ENCODE peak calls at places on chromosomes 5 and 9, in eight cellular contexts. One of them, this sample, is unnamed.
A peak's percentile ranks its signal among the peaks of the same experiment; 100 is the strongest.

GRCh38 chr9:127943746-127944145 is 6.1 kb upstream of the DPM2 start:
- DNase-seq in activated B cell treated with CpG ODN at 0.5 μM for 24 hours: peak; percentile 71
- DNase-seq in fibroblast of lung: peak; percentile 73
- DNase-seq in pancreas: peak; percentile 77
- DNase-seq in colonic mucosa: peak; percentile 90
- DNase-seq in Caco-2: peak; percentile 82
- DNase-seq in mucosa of descending colon: peak; percentile 89
- DNase-seq in neural crest cell: peak; percentile 79
- DNase-seq in this sample: peak; percentile 85

GRCh38 chr5:128869970-128870747 is 95.1 kb upstream of the SLC27A6 start:
- DNase-seq in mucosa of descending colon: no peak
- DNase-seq in fibroblast of lung: no peak
- DNase-seq in Caco-2: no peak
- DNase-seq in activated B cell treated with CpG ODN at 0.5 μM for 24 hours: no peak
- DNase-seq in colonic mucosa: no peak
- DNase-seq in neural crest cell: no peak
- DNase-seq in pancreas: no peak
- DNase-seq in this sample: no peak

GRCh38 chr5:7436521-7436920 is 40.6 kb downstream of the ADCY2 start:
- DNase-seq in colonic mucosa: no peak
- DNase-seq in fibroblast of lung: no peak
- DNase-seq in neural crest cell: no peak
- DNase-seq in mucosa of descending colon: no peak
- DNase-seq in activated B cell treated with CpG ODN at 0.5 μM for 24 hours: no peak
- DNase-seq in Caco-2: peak; percentile 14
- DNase-seq in pancreas: no peak
- DNase-seq in this sample: no peak

GRCh38 chr9:96126321-96126881 is 175.6 kb downstream of the HSD17B3 start:
- DNase-seq in colonic mucosa: peak; percentile 28
- DNase-seq in activated B cell treated with CpG ODN at 0.5 μM for 24 hours: no peak
- DNase-seq in fibroblast of lung: peak; percentile 81
- DNase-seq in mucosa of descending colon: no peak
- DNase-seq in pancreas: no peak
- DNase-seq in Caco-2: no peak
- DNase-seq in neural crest cell: no peak
- DNase-seq in this sample: no peak

GRCh38 chr9:35258665-35259474 is 97.1 kb downstream of the UNC13B start:
- DNase-seq in Caco-2: peak; percentile 68
- DNase-seq in mucosa of descending colon: peak; percentile 77
- DNase-seq in colonic mucosa: peak; percentile 78
- DNase-seq in neural crest cell: peak; percentile 51
- DNase-seq in fibroblast of lung: peak; percentile 82
- DNase-seq in pancreas: peak; percentile 66
- DNase-seq in activated B cell treated with CpG ODN at 0.5 μM for 24 hours: no peak
- DNase-seq in this sample: peak; percentile 56

GRCh38 chr9:105385372-105385985 is 62.4 kb upstream of the FSD1L start:
- DNase-seq in fibroblast of lung: no peak
- DNase-seq in pancreas: no peak
- DNase-seq in neural crest cell: no peak
- DNase-seq in Caco-2: no peak
- DNase-seq in mucosa of descending colon: no peak
- DNase-seq in colonic mucosa: no peak
- DNase-seq in activated B cell treated with CpG ODN at 0.5 μM for 24 hours: peak; percentile 17
- DNase-seq in this sample: no peak

GRCh38 chr5:150559701-150560100 is 51.8 kb downstream of the NDST1 start:
- DNase-seq in neural crest cell: no peak
- DNase-seq in activated B cell treated with CpG ODN at 0.5 μM for 24 hours: no peak
- DNase-seq in fibroblast of lung: no peak
- DNase-seq in mucosa of descending colon: no peak
- DNase-seq in colonic mucosa: no peak
- DNase-seq in Caco-2: no peak
- DNase-seq in pancreas: no peak
- DNase-seq in this sample: no peak

GRCh38 chr5:135174315-135175096 is 140.5 kb upstream of the PITX1 start:
- DNase-seq in mucosa of descending colon: no peak
- DNase-seq in activated B cell treated with CpG ODN at 0.5 μM for 24 hours: no peak
- DNase-seq in colonic mucosa: no peak
- DNase-seq in pancreas: no peak
- DNase-seq in neural crest cell: no peak
- DNase-seq in fibroblast of lung: no peak
- DNase-seq in Caco-2: no peak
- DNase-seq in this sample: no peak

GRCh38 chr5:84634256-84634655 is 249.6 kb upstream of the EDIL3 start:
- DNase-seq in neural crest cell: no peak
- DNase-seq in fibroblast of lung: peak; percentile 36
- DNase-seq in Caco-2: no peak
- DNase-seq in mucosa of descending colon: no peak
- DNase-seq in activated B cell treated with CpG ODN at 0.5 μM for 24 hours: no peak
- DNase-seq in colonic mucosa: no peak
- DNase-seq in pancreas: no peak
- DNase-seq in this sample: no peak

GRCh38 chr5:179120951-179121666 is 60.9 kb downstream of the ZNF354C start:
- DNase-seq in pancreas: no peak
- DNase-seq in activated B cell treated with CpG ODN at 0.5 μM for 24 hours: no peak
- DNase-seq in fibroblast of lung: no peak
- DNase-seq in colonic mucosa: peak; percentile 14
- DNase-seq in mucosa of descending colon: no peak
- DNase-seq in Caco-2: no peak
- DNase-seq in neural crest cell: no peak
- DNase-seq in this sample: no peak

GRCh38 chr9:85858351-85858750 is 82.6 kb upstream of the NAA35 start:
- DNase-seq in mucosa of descending colon: no peak
- DNase-seq in activated B cell treated with CpG ODN at 0.5 μM for 24 hours: no peak
- DNase-seq in neural crest cell: no peak
- DNase-seq in fibroblast of lung: no peak
- DNase-seq in pancreas: no peak
- DNase-seq in colonic mucosa: no peak
- DNase-seq in Caco-2: no peak
- DNase-seq in this sample: no peak

DNA sequence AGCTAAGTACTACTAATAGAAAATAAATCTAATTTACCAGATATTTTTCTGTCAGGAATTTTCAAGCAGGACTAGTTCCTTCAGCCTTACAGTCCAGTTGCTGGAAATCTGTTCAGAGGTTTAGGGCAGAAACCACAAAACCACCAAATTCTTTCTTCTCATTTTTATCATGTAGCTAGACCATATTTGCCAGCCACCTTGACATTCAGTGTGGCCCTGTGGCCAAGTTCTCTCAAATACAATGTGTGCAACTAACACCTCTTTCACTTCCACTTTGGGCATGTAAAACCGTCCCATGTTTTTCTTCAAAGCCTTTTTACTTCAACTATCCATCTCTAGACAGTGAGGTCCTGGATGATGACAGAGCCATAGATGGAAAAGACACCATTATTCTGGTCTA is 1133.2 kb upstream of the CDH18 start:
- DNase-seq in activated B cell treated with CpG ODN at 0.5 μM for 24 hours: no peak
- DNase-seq in mucosa of descending colon: no peak
- DNase-seq in pancreas: no peak
- DNase-seq in Caco-2: no peak
- DNase-seq in fibroblast of lung: no peak
- DNase-seq in colonic mucosa: no peak
- DNase-seq in neural crest cell: no peak
- DNase-seq in this sample: no peak
- TF ChIP-seq CTCF in activated B cell treated with CpG ODN at 0.5 μM for 24 hours: no peak
- TF ChIP-seq CTCF in mucosa of descending colon: no peak
- TF ChIP-seq CTCF in pancreas: no peak
- TF ChIP-seq CTCF in Caco-2: no peak
- TF ChIP-seq CTCF in fibroblast of lung: no peak
- TF ChIP-seq CTCF in colonic mucosa: no peak
- TF ChIP-seq CTCF in neural crest cell: no peak
- TF ChIP-seq CTCF in this sample: no peak

GRCh38 chr5:124909734-124910133 is 163.3 kb upstream of the ZNF608 start:
- DNase-seq in neural crest cell: no peak
- DNase-seq in mucosa of descending colon: no peak
- DNase-seq in colonic mucosa: no peak
- DNase-seq in pancreas: no peak
- DNase-seq in Caco-2: peak; percentile 24
- DNase-seq in fibroblast of lung: no peak
- DNase-seq in activated B cell treated with CpG ODN at 0.5 μM for 24 hours: no peak
- DNase-seq in this sample: no peak
- TF ChIP-seq CTCF in neural crest cell: no peak
- TF ChIP-seq CTCF in mucosa of descending colon: no peak
- TF ChIP-seq CTCF in colonic mucosa: no peak
- TF ChIP-seq CTCF in pancreas: no peak
- TF ChIP-seq CTCF in Caco-2: no peak
- TF ChIP-seq CTCF in fibroblast of lung: no peak
- TF ChIP-seq CTCF in activated B cell treated with CpG ODN at 0.5 μM for 24 hours: no peak
- TF ChIP-seq CTCF in this sample: no peak

DNA sequence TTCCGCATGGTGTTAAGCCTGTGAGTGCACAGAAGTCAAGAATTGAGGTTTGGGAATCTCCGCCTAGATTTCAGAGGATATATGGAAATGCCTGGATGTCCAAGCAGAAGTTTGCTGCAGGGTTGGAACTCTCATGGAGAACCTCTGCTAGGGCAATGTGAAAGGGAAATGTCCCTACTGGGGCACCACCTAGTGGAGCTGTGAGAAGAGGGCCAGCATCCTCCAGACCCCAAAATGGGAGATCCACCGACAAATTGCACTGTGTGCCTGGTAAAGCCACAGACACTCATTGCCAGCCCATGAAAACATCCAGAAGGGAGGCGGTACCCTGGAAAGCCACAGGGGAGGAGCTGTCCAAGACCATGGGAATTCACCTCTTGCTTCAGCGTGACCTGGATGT is 3.6 kb upstream of the SAXO1 start:
- DNase-seq in colonic mucosa: no peak
- DNase-seq in activated B cell treated with CpG ODN at 0.5 μM for 24 hours: no peak
- DNase-seq in neural crest cell: no peak
- DNase-seq in pancreas: no peak
- DNase-seq in fibroblast of lung: no peak
- DNase-seq in mucosa of descending colon: no peak
- DNase-seq in Caco-2: no peak
- DNase-seq in this sample: no peak
- TF ChIP-seq CTCF in colonic mucosa: no peak
- TF ChIP-seq CTCF in activated B cell treated with CpG ODN at 0.5 μM for 24 hours: no peak
- TF ChIP-seq CTCF in neural crest cell: no peak
- TF ChIP-seq CTCF in pancreas: no peak
- TF ChIP-seq CTCF in fibroblast of lung: no peak
- TF ChIP-seq CTCF in mucosa of descending colon: no peak
- TF ChIP-seq CTCF in Caco-2: no peak
- TF ChIP-seq CTCF in this sample: no peak

GRCh38 chr5:145701404-145701803 is 133.7 kb downstream of the PRELID2 start:
- DNase-seq in activated B cell treated with CpG ODN at 0.5 μM for 24 hours: no peak
- DNase-seq in Caco-2: no peak
- DNase-seq in mucosa of descending colon: no peak
- DNase-seq in colonic mucosa: no peak
- DNase-seq in neural crest cell: no peak
- DNase-seq in pancreas: no peak
- DNase-seq in fibroblast of lung: no peak
- DNase-seq in this sample: no peak
- TF ChIP-seq CTCF in activated B cell treated with CpG ODN at 0.5 μM for 24 hours: no peak
- TF ChIP-seq CTCF in Caco-2: no peak
- TF ChIP-seq CTCF in mucosa of descending colon: no peak
- TF ChIP-seq CTCF in colonic mucosa: no peak
- TF ChIP-seq CTCF in neural crest cell: peak; percentile 22
- TF ChIP-seq CTCF in pancreas: no peak
- TF ChIP-seq CTCF in fibroblast of lung: no peak
- TF ChIP-seq CTCF in this sample: no peak

This sample was measured in endothelial cell.